ENCODE peak calls at places on chromosomes 12 and 14, in five cellular contexts. One of them, this sample, is unnamed.

GRCh38 chr14:79915411-79915810 is 295.9 kb downstream of the DIO2 start:
- DNase-seq in astrocyte of the spinal cord: no peak
- DNase-seq in lung: no peak
- DNase-seq in IMR-90: no peak
- DNase-seq in pancreas: no peak
- DNase-seq in this sample: no peak

GRCh38 chr12:117660896-117661295 is 299.5 kb upstream of the NOS1 start:
- DNase-seq in IMR-90: no peak
- DNase-seq in astrocyte of the spinal cord: no peak
- DNase-seq in pancreas: no peak
- DNase-seq in lung: no peak
- DNase-seq in this sample: no peak

GRCh38 chr14:24975393-24975792 is 74.6 kb downstream of the STXBP6 start:
- DNase-seq in IMR-90: no peak
- DNase-seq in astrocyte of the spinal cord: no peak
- DNase-seq in lung: no peak
- DNase-seq in pancreas: no peak
- DNase-seq in this sample: no peak

GRCh38 chr14:102591372-102591943 is 991 bp upstream of the RCOR1 start:
- DNase-seq in astrocyte of the spinal cord: peak
- DNase-seq in pancreas: peak
- DNase-seq in lung: peak
- DNase-seq in IMR-90: peak
- DNase-seq in this sample: peak

GRCh38 chr12:76024102-76024781 is 7.3 kb downstream of the PHLDA1 start:
- DNase-seq in pancreas: no peak
- DNase-seq in astrocyte of the spinal cord: peak
- DNase-seq in IMR-90: peak
- DNase-seq in lung: no peak
- DNase-seq in this sample: no peak

GRCh38 chr12:18849080-18849479 is 111.2 kb downstream of the CAPZA3 start:
- DNase-seq in astrocyte of the spinal cord: peak
- DNase-seq in pancreas: no peak
- DNase-seq in lung: no peak
- DNase-seq in IMR-90: peak
- DNase-seq in this sample: no peak

GRCh38 chr14:100140452-100141132 is 18.9 kb downstream of the DEGS2 start:
- DNase-seq in astrocyte of the spinal cord: peak
- DNase-seq in IMR-90: peak
- DNase-seq in lung: peak
- DNase-seq in pancreas: peak
- DNase-seq in this sample: peak

GRCh38 chr12:52010152-52010622 is 3.4 kb downstream of the TAMALIN start:
- DNase-seq in pancreas: peak
- DNase-seq in IMR-90: peak
- DNase-seq in astrocyte of the spinal cord: peak
- DNase-seq in lung: peak
- DNase-seq in this sample: peak

GRCh38 chr12:62930546-62931425 is 4.2 kb downstream of the PPM1H start:
- DNase-seq in lung: no peak
- DNase-seq in IMR-90: peak
- DNase-seq in pancreas: no peak
- DNase-seq in astrocyte of the spinal cord: no peak
- DNase-seq in this sample: no peak

GRCh38 chr12:49059385-49060232 is 985 bp downstream of the KMT2D start:
- DNase-seq in IMR-90: no peak
- DNase-seq in pancreas: peak
- DNase-seq in astrocyte of the spinal cord: no peak
- DNase-seq in lung: no peak
- DNase-seq in this sample: peak

GRCh38 chr14:68792022-68792829 is 641 bp downstream of the ZFP36L1 start:
- DNase-seq in pancreas: no peak
- DNase-seq in astrocyte of the spinal cord: no peak
- DNase-seq in lung: peak
- DNase-seq in IMR-90: no peak
- DNase-seq in this sample: peak

GRCh38 chr12:68374315-68374982 is 42.3 kb upstream of the MDM1 start:
- DNase-seq in IMR-90: no peak
- DNase-seq in astrocyte of the spinal cord: no peak
- DNase-seq in lung: no peak
- DNase-seq in pancreas: no peak
- DNase-seq in this sample: no peak

GRCh38 chr14:75081835-75082234 is 12.4 kb downstream of the ZC2HC1C start:
- DNase-seq in pancreas: no peak
- DNase-seq in IMR-90: peak
- DNase-seq in lung: no peak
- DNase-seq in astrocyte of the spinal cord: peak
- DNase-seq in this sample: peak

GRCh38 chr12:45170456-45171042 is 45.3 kb upstream of the ANO6 start:
- DNase-seq in IMR-90: peak
- DNase-seq in lung: peak
- DNase-seq in astrocyte of the spinal cord: peak
- DNase-seq in pancreas: peak
- DNase-seq in this sample: peak

GRCh38 chr12:17976202-17976601 is 113.8 kb downstream of the RERGL start:
- DNase-seq in astrocyte of the spinal cord: no peak
- DNase-seq in pancreas: no peak
- DNase-seq in lung: no peak
- DNase-seq in IMR-90: no peak
- DNase-seq in this sample: no peak

GRCh38 chr14:101893759-101894158 is 70.6 kb upstream of the DYNC1H1 start:
- DNase-seq in lung: no peak
- DNase-seq in astrocyte of the spinal cord: no peak
- DNase-seq in pancreas: no peak
- DNase-seq in IMR-90: no peak
- DNase-seq in this sample: peak

GRCh38 chr12:67356400-67356799 is 87.2 kb downstream of the CAND1 start:
- DNase-seq in lung: no peak
- DNase-seq in astrocyte of the spinal cord: no peak
- DNase-seq in pancreas: no peak
- DNase-seq in IMR-90: no peak
- DNase-seq in this sample: no peak

GRCh38 chr14:24924544-24924943 is 125.4 kb downstream of the STXBP6 start:
- DNase-seq in lung: no peak
- DNase-seq in IMR-90: no peak
- DNase-seq in pancreas: no peak
- DNase-seq in astrocyte of the spinal cord: no peak
- DNase-seq in this sample: no peak

GRCh38 chr14:21428930-21429329 is 27.0 kb downstream of the CHD8 start:
- DNase-seq in astrocyte of the spinal cord: peak
- DNase-seq in pancreas: peak
- DNase-seq in IMR-90: no peak
- DNase-seq in lung: no peak
- DNase-seq in this sample: no peak

GRCh38 chr12:34403706-34404376 is 381.5 kb downstream of the ALG10 start:
- DNase-seq in pancreas: peak
- DNase-seq in astrocyte of the spinal cord: no peak
- DNase-seq in lung: peak
- DNase-seq in IMR-90: no peak
- DNase-seq in this sample: no peak

GRCh38 chr12:46354799-46355194 is 17.8 kb downstream of the SLC38A2 start:
- DNase-seq in astrocyte of the spinal cord: no peak
- DNase-seq in lung: no peak
- DNase-seq in IMR-90: no peak
- DNase-seq in pancreas: no peak
- DNase-seq in this sample: no peak

GRCh38 chr12:115233891-115234543 is 550.0 kb upstream of the TBX3 start:
- DNase-seq in astrocyte of the spinal cord: no peak
- DNase-seq in IMR-90: no peak
- DNase-seq in lung: no peak
- DNase-seq in pancreas: no peak
- DNase-seq in this sample: no peak

GRCh38 chr14:101707863-101708620 is 53.5 kb upstream of the PPP2R5C start:
- DNase-seq in pancreas: no peak
- DNase-seq in lung: peak
- DNase-seq in astrocyte of the spinal cord: no peak
- DNase-seq in IMR-90: no peak
- DNase-seq in this sample: no peak

GRCh38 chr14:67503331-67503730 is 14.8 kb upstream of the TMEM229B start:
- DNase-seq in IMR-90: no peak
- DNase-seq in astrocyte of the spinal cord: no peak
- DNase-seq in lung: no peak
- DNase-seq in pancreas: no peak
- DNase-seq in this sample: no peak

GRCh38 chr14:61186793-61187641 is 94.1 kb downstream of the TMEM30B start:
- DNase-seq in IMR-90: no peak
- DNase-seq in lung: no peak
- DNase-seq in pancreas: no peak
- DNase-seq in astrocyte of the spinal cord: peak
- DNase-seq in this sample: no peak

GRCh38 chr12:11832100-11832499 is 182.6 kb downstream of the ETV6 start:
- DNase-seq in IMR-90: no peak
- DNase-seq in lung: no peak
- DNase-seq in astrocyte of the spinal cord: no peak
- DNase-seq in pancreas: no peak
- DNase-seq in this sample: no peak

GRCh38 chr14:56359245-56359644 is 220.4 kb upstream of the TMEM260 start:
- DNase-seq in IMR-90: no peak
- DNase-seq in lung: no peak
- DNase-seq in pancreas: no peak
- DNase-seq in astrocyte of the spinal cord: no peak
- DNase-seq in this sample: no peak

GRCh38 chr12:107439101-107439738 is 246.4 kb upstream of the PWP1 start:
- DNase-seq in IMR-90: no peak
- DNase-seq in astrocyte of the spinal cord: no peak
- DNase-seq in pancreas: no peak
- DNase-seq in lung: no peak
- DNase-seq in this sample: no peak

GRCh38 chr12:114769634-114770033 is 85.7 kb upstream of the TBX3 start:
- DNase-seq in pancreas: no peak
- DNase-seq in lung: no peak
- DNase-seq in IMR-90: no peak
- DNase-seq in astrocyte of the spinal cord: no peak
- DNase-seq in this sample: no peak

GRCh38 chr12:33438890-33439586 is 581 bp downstream of the SYT10 start:
- DNase-seq in lung: no peak
- DNase-seq in pancreas: peak
- DNase-seq in astrocyte of the spinal cord: peak
- DNase-seq in IMR-90: no peak
- DNase-seq in this sample: peak

GRCh38 chr14:68462683-68463082 is 330.2 kb downstream of the ZFP36L1 start:
- DNase-seq in lung: no peak
- DNase-seq in pancreas: no peak
- DNase-seq in astrocyte of the spinal cord: no peak
- DNase-seq in IMR-90: no peak
- DNase-seq in this sample: no peak

GRCh38 chr12:41473441-41473840 is 285.3 kb downstream of the PDZRN4 start:
- DNase-seq in lung: no peak
- DNase-seq in pancreas: no peak
- DNase-seq in IMR-90: no peak
- DNase-seq in astrocyte of the spinal cord: no peak
- DNase-seq in this sample: no peak

GRCh38 chr14:105021656-105022275 is 883 bp upstream of the CDCA4 start:
- DNase-seq in IMR-90: peak
- DNase-seq in pancreas: peak
- DNase-seq in lung: peak
- DNase-seq in astrocyte of the spinal cord: no peak
- DNase-seq in this sample: peak

GRCh38 chr12:29649722-29650121 is 134.0 kb downstream of the TMTC1 start:
- DNase-seq in lung: no peak
- DNase-seq in astrocyte of the spinal cord: no peak
- DNase-seq in pancreas: no peak
- DNase-seq in IMR-90: no peak
- DNase-seq in this sample: no peak

GRCh38 chr12:120257041-120257821 is 8.3 kb downstream of the PXN start:
- DNase-seq in lung: no peak
- DNase-seq in astrocyte of the spinal cord: peak
- DNase-seq in pancreas: peak
- DNase-seq in IMR-90: peak
- DNase-seq in this sample: peak

GRCh38 chr12:22935501-22935900 is 310.5 kb downstream of the ETNK1 start:
- DNase-seq in pancreas: no peak
- DNase-seq in lung: no peak
- DNase-seq in IMR-90: no peak
- DNase-seq in astrocyte of the spinal cord: no peak
- DNase-seq in this sample: no peak

GRCh38 chr14:84340938-84341337 is 1189.0 kb upstream of the FLRT2 start:
- DNase-seq in pancreas: no peak
- DNase-seq in lung: no peak
- DNase-seq in IMR-90: peak
- DNase-seq in astrocyte of the spinal cord: peak
- DNase-seq in this sample: no peak

GRCh38 chr14:77266336-77266735 is 4.7 kb downstream of the NGB start:
- DNase-seq in lung: no peak
- DNase-seq in pancreas: peak
- DNase-seq in IMR-90: no peak
- DNase-seq in astrocyte of the spinal cord: no peak
- DNase-seq in this sample: peak

GRCh38 chr12:47270782-47271664 is 191.3 kb upstream of the AMIGO2 start:
- DNase-seq in astrocyte of the spinal cord: peak
- DNase-seq in IMR-90: peak
- DNase-seq in pancreas: no peak
- DNase-seq in lung: no peak
- DNase-seq in this sample: peak

DNA sequence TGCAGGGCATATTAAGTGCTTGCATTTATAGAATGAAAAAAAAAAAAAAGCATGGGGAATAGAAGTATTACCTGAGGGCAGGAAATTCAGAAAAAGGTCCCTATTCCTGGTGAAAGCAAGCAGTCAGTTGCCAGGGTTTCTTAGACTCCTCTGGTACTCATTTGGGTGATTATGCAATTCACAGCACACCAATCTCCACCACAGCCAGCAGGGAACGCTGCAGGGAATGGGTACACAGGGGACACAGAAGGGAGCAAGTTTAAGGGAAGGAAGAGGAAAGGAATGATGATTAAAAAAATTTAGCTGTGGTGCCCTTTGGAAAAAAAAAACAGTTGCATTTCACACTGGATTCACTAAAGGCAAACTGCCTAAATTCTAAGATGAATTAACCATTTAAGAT is 14.2 kb downstream of the BLTP3B start:
- DNase-seq in pancreas: no peak
- DNase-seq in lung: no peak
- DNase-seq in IMR-90: peak
- DNase-seq in astrocyte of the spinal cord: peak
- DNase-seq in this sample: peak
- TF ChIP-seq CTCF in pancreas: no peak
- TF ChIP-seq CTCF in lung: no peak
- TF ChIP-seq CTCF in IMR-90: peak
- TF ChIP-seq CTCF in astrocyte of the spinal cord: peak
- TF ChIP-seq CTCF in this sample: peak

GRCh38 chr14:94536836-94537235 is 24.4 kb upstream of the SERPINA4 start:
- DNase-seq in astrocyte of the spinal cord: peak
- DNase-seq in lung: no peak
- DNase-seq in pancreas: no peak
- DNase-seq in IMR-90: no peak
- DNase-seq in this sample: no peak
- TF ChIP-seq CTCF in astrocyte of the spinal cord: no peak
- TF ChIP-seq CTCF in lung: no peak
- TF ChIP-seq CTCF in pancreas: no peak
- TF ChIP-seq CTCF in IMR-90: no peak
- TF ChIP-seq CTCF in this sample: peak

GRCh38 chr12:1297639-1298038 is 296.7 kb downstream of the FBXL14 start:
- DNase-seq in astrocyte of the spinal cord: no peak
- DNase-seq in lung: no peak
- DNase-seq in IMR-90: peak
- DNase-seq in pancreas: no peak
- DNase-seq in this sample: no peak
- TF ChIP-seq CTCF in astrocyte of the spinal cord: no peak
- TF ChIP-seq CTCF in lung: no peak
- TF ChIP-seq CTCF in IMR-90: no peak
- TF ChIP-seq CTCF in pancreas: no peak
- TF ChIP-seq CTCF in this sample: no peak

GRCh38 chr12:123744836-123745235 is 17.3 kb upstream of the DNAH10 start:
- DNase-seq in IMR-90: no peak
- DNase-seq in lung: no peak
- DNase-seq in astrocyte of the spinal cord: no peak
- DNase-seq in pancreas: no peak
- DNase-seq in this sample: no peak
- TF ChIP-seq CTCF in IMR-90: no peak
- TF ChIP-seq CTCF in lung: no peak
- TF ChIP-seq CTCF in astrocyte of the spinal cord: peak
- TF ChIP-seq CTCF in pancreas: no peak
- TF ChIP-seq CTCF in this sample: no peak

This sample was measured in osteoblast.